ENCODE peak calls at places on chromosomes 6 and 20, in four cellular contexts. One of them, this sample, is unnamed.
A peak's percentile ranks its signal among the peaks of the same experiment; 100 is the strongest.

GRCh38 chr20:17808357-17808756 is 108.6 kb downstream of the BANF2 start:
- DNase-seq in GM10248: no peak
- DNase-seq in HEK293T: no peak
- DNase-seq in activated CD8-positive, alpha-beta memory T cell treated with anti-CD3 and anti-CD28 coated beads for 48 hours: no peak
- DNase-seq in this sample: no peak

GRCh38 chr6:150775400-150775799 is 90.1 kb upstream of the MTHFD1L start:
- DNase-seq in activated CD8-positive, alpha-beta memory T cell treated with anti-CD3 and anti-CD28 coated beads for 48 hours: no peak
- DNase-seq in HEK293T: no peak
- DNase-seq in GM10248: no peak
- DNase-seq in this sample: no peak

GRCh38 chr20:57126481-57127092 is 139.9 kb downstream of the BMP7 start:
- DNase-seq in HEK293T: no peak
- DNase-seq in activated CD8-positive, alpha-beta memory T cell treated with anti-CD3 and anti-CD28 coated beads for 48 hours: no peak
- DNase-seq in GM10248: no peak
- DNase-seq in this sample: no peak

GRCh38 chr20:46365483-46366215 is 40.8 kb downstream of the ELMO2 start:
- DNase-seq in GM10248: no peak
- DNase-seq in activated CD8-positive, alpha-beta memory T cell treated with anti-CD3 and anti-CD28 coated beads for 48 hours: no peak
- DNase-seq in HEK293T: no peak
- DNase-seq in this sample: no peak

GRCh38 chr6:119273799-119274595 is 75.6 kb downstream of the MAN1A1 start:
- DNase-seq in activated CD8-positive, alpha-beta memory T cell treated with anti-CD3 and anti-CD28 coated beads for 48 hours: no peak
- DNase-seq in GM10248: no peak
- DNase-seq in HEK293T: no peak
- DNase-seq in this sample: no peak

GRCh38 chr20:47698142-47698541 is 87.1 kb downstream of the SULF2 start:
- DNase-seq in GM10248: no peak
- DNase-seq in HEK293T: no peak
- DNase-seq in activated CD8-positive, alpha-beta memory T cell treated with anti-CD3 and anti-CD28 coated beads for 48 hours: no peak
- DNase-seq in this sample: no peak

GRCh38 chr20:49870261-49870660 is 45.1 kb downstream of the SPATA2 start:
- DNase-seq in GM10248: no peak
- DNase-seq in HEK293T: no peak
- DNase-seq in activated CD8-positive, alpha-beta memory T cell treated with anti-CD3 and anti-CD28 coated beads for 48 hours: no peak
- DNase-seq in this sample: no peak

GRCh38 chr6:18047406-18047805 is 60.0 kb upstream of the KIF13A start:
- DNase-seq in HEK293T: no peak
- DNase-seq in activated CD8-positive, alpha-beta memory T cell treated with anti-CD3 and anti-CD28 coated beads for 48 hours: no peak
- DNase-seq in GM10248: no peak
- DNase-seq in this sample: no peak

GRCh38 chr6:130900913-130901312 is 73.7 kb downstream of the SMLR1 start:
- DNase-seq in activated CD8-positive, alpha-beta memory T cell treated with anti-CD3 and anti-CD28 coated beads for 48 hours: no peak
- DNase-seq in HEK293T: no peak
- DNase-seq in GM10248: no peak
- DNase-seq in this sample: no peak

GRCh38 chr20:43653966-43654365 is 12.9 kb upstream of the MYBL2 start:
- DNase-seq in GM10248: no peak
- DNase-seq in HEK293T: no peak
- DNase-seq in activated CD8-positive, alpha-beta memory T cell treated with anti-CD3 and anti-CD28 coated beads for 48 hours: no peak
- DNase-seq in this sample: no peak

GRCh38 chr6:3489961-3490621 is 33.2 kb upstream of the SLC22A23 start:
- DNase-seq in HEK293T: no peak
- DNase-seq in activated CD8-positive, alpha-beta memory T cell treated with anti-CD3 and anti-CD28 coated beads for 48 hours: no peak
- DNase-seq in GM10248: no peak
- DNase-seq in this sample: no peak

GRCh38 chr20:33667245-33668086 is 723 bp downstream of the ACTL10 start:
- DNase-seq in activated CD8-positive, alpha-beta memory T cell treated with anti-CD3 and anti-CD28 coated beads for 48 hours: no peak
- DNase-seq in HEK293T: no peak
- DNase-seq in GM10248: peak; percentile 39
- DNase-seq in this sample: no peak

GRCh38 chr20:49344975-49345374 is 67.1 kb upstream of the ZNFX1 start:
- DNase-seq in HEK293T: no peak
- DNase-seq in activated CD8-positive, alpha-beta memory T cell treated with anti-CD3 and anti-CD28 coated beads for 48 hours: no peak
- DNase-seq in GM10248: no peak
- DNase-seq in this sample: no peak

GRCh38 chr6:119881416-119881815 is 531.9 kb upstream of the MAN1A1 start:
- DNase-seq in GM10248: no peak
- DNase-seq in HEK293T: no peak
- DNase-seq in activated CD8-positive, alpha-beta memory T cell treated with anti-CD3 and anti-CD28 coated beads for 48 hours: no peak
- DNase-seq in this sample: no peak

GRCh38 chr20:32764000-32764960 is 2.1 kb downstream of the DNMT3B start:
- DNase-seq in GM10248: no peak
- DNase-seq in HEK293T: no peak
- DNase-seq in activated CD8-positive, alpha-beta memory T cell treated with anti-CD3 and anti-CD28 coated beads for 48 hours: no peak
- DNase-seq in this sample: no peak

GRCh38 chr6:40586800-40587201 is 363 bp downstream of the LRFN2 start:
- DNase-seq in activated CD8-positive, alpha-beta memory T cell treated with anti-CD3 and anti-CD28 coated beads for 48 hours: no peak
- DNase-seq in HEK293T: no peak
- DNase-seq in GM10248: no peak
- DNase-seq in this sample: no peak

GRCh38 chr6:157561037-157561790 is 180.2 kb downstream of the ZDHHC14 start:
- DNase-seq in activated CD8-positive, alpha-beta memory T cell treated with anti-CD3 and anti-CD28 coated beads for 48 hours: no peak
- DNase-seq in HEK293T: no peak
- DNase-seq in GM10248: peak; percentile 46
- DNase-seq in this sample: no peak

GRCh38 chr6:132400641-132401119 is 595 bp downstream of the MOXD1 start:
- DNase-seq in GM10248: no peak
- DNase-seq in HEK293T: no peak
- DNase-seq in activated CD8-positive, alpha-beta memory T cell treated with anti-CD3 and anti-CD28 coated beads for 48 hours: no peak
- DNase-seq in this sample: no peak

GRCh38 chr6:36771145-36771544 is 68.1 kb downstream of the CPNE5 start:
- DNase-seq in GM10248: no peak
- DNase-seq in HEK293T: no peak
- DNase-seq in activated CD8-positive, alpha-beta memory T cell treated with anti-CD3 and anti-CD28 coated beads for 48 hours: no peak
- DNase-seq in this sample: no peak

GRCh38 chr20:3174442-3175263 is 1.3 kb upstream of the LZTS3 start:
- DNase-seq in GM10248: no peak
- DNase-seq in HEK293T: no peak
- DNase-seq in activated CD8-positive, alpha-beta memory T cell treated with anti-CD3 and anti-CD28 coated beads for 48 hours: no peak
- DNase-seq in this sample: no peak

GRCh38 chr6:49463612-49463967 is 420 bp downstream of the CENPQ start:
- DNase-seq in HEK293T: no peak
- DNase-seq in activated CD8-positive, alpha-beta memory T cell treated with anti-CD3 and anti-CD28 coated beads for 48 hours: no peak
- DNase-seq in GM10248: no peak
- DNase-seq in this sample: no peak

GRCh38 chr6:125784365-125784764 is 6.4 kb upstream of the NCOA7 start:
- DNase-seq in HEK293T: no peak
- DNase-seq in GM10248: no peak
- DNase-seq in activated CD8-positive, alpha-beta memory T cell treated with anti-CD3 and anti-CD28 coated beads for 48 hours: no peak
- DNase-seq in this sample: no peak

GRCh38 chr6:167951781-167952511 is 45.5 kb upstream of the KIF25 start:
- DNase-seq in GM10248: no peak
- DNase-seq in activated CD8-positive, alpha-beta memory T cell treated with anti-CD3 and anti-CD28 coated beads for 48 hours: no peak
- DNase-seq in HEK293T: no peak
- DNase-seq in this sample: no peak

GRCh38 chr20:3887870-3888614 is 1.1 kb upstream of the PANK2 start:
- DNase-seq in activated CD8-positive, alpha-beta memory T cell treated with anti-CD3 and anti-CD28 coated beads for 48 hours: no peak
- DNase-seq in GM10248: no peak
- DNase-seq in HEK293T: no peak
- DNase-seq in this sample: no peak

GRCh38 chr6:170025341-170026271 is 265.3 kb downstream of the DLL1 start:
- DNase-seq in HEK293T: no peak
- DNase-seq in activated CD8-positive, alpha-beta memory T cell treated with anti-CD3 and anti-CD28 coated beads for 48 hours: no peak
- DNase-seq in GM10248: no peak
- DNase-seq in this sample: no peak

GRCh38 chr20:62215020-62215990 is 4.8 kb downstream of the HRH3 start:
- DNase-seq in activated CD8-positive, alpha-beta memory T cell treated with anti-CD3 and anti-CD28 coated beads for 48 hours: no peak
- DNase-seq in GM10248: no peak
- DNase-seq in HEK293T: no peak
- DNase-seq in this sample: no peak

GRCh38 chr6:158033751-158034702 is 52.4 kb downstream of the SYNJ2 start:
- DNase-seq in GM10248: no peak
- DNase-seq in HEK293T: no peak
- DNase-seq in activated CD8-positive, alpha-beta memory T cell treated with anti-CD3 and anti-CD28 coated beads for 48 hours: no peak
- DNase-seq in this sample: no peak

GRCh38 chr6:41505084-41506049 is 40.8 kb upstream of the FOXP4 start:
- DNase-seq in HEK293T: no peak
- DNase-seq in activated CD8-positive, alpha-beta memory T cell treated with anti-CD3 and anti-CD28 coated beads for 48 hours: no peak
- DNase-seq in GM10248: peak; percentile 78
- DNase-seq in this sample: no peak

GRCh38 chr6:149059557-149059956 is 258.0 kb upstream of the TAB2 start:
- DNase-seq in HEK293T: no peak
- DNase-seq in GM10248: no peak
- DNase-seq in activated CD8-positive, alpha-beta memory T cell treated with anti-CD3 and anti-CD28 coated beads for 48 hours: no peak
- DNase-seq in this sample: no peak

GRCh38 chr6:39266375-39266774 is 37.1 kb upstream of the KCNK5 start:
- DNase-seq in activated CD8-positive, alpha-beta memory T cell treated with anti-CD3 and anti-CD28 coated beads for 48 hours: no peak
- DNase-seq in HEK293T: no peak
- DNase-seq in GM10248: no peak
- DNase-seq in this sample: no peak

GRCh38 chr6:25743868-25744267 is 10.7 kb upstream of the SLC17A4 start:
- DNase-seq in HEK293T: no peak
- DNase-seq in activated CD8-positive, alpha-beta memory T cell treated with anti-CD3 and anti-CD28 coated beads for 48 hours: no peak
- DNase-seq in GM10248: no peak
- DNase-seq in this sample: no peak

GRCh38 chr6:115753446-115753845 is 307.2 kb downstream of the FRK start:
- DNase-seq in activated CD8-positive, alpha-beta memory T cell treated with anti-CD3 and anti-CD28 coated beads for 48 hours: no peak
- DNase-seq in HEK293T: no peak
- DNase-seq in GM10248: no peak
- DNase-seq in this sample: no peak

GRCh38 chr6:45105170-45105820 is 222.8 kb upstream of the RUNX2 start:
- DNase-seq in GM10248: no peak
- DNase-seq in HEK293T: no peak
- DNase-seq in activated CD8-positive, alpha-beta memory T cell treated with anti-CD3 and anti-CD28 coated beads for 48 hours: no peak
- DNase-seq in this sample: no peak

GRCh38 chr6:40328376-40328987 is 258.7 kb downstream of the LRFN2 start:
- DNase-seq in activated CD8-positive, alpha-beta memory T cell treated with anti-CD3 and anti-CD28 coated beads for 48 hours: no peak
- DNase-seq in GM10248: no peak
- DNase-seq in HEK293T: peak; percentile 47
- DNase-seq in this sample: peak; percentile 87

GRCh38 chr20:37095108-37095608 is 639 bp downstream of the RBL1 start:
- DNase-seq in GM10248: peak; percentile 41
- DNase-seq in HEK293T: peak; percentile 30
- DNase-seq in activated CD8-positive, alpha-beta memory T cell treated with anti-CD3 and anti-CD28 coated beads for 48 hours: no peak
- DNase-seq in this sample: no peak

GRCh38 chr6:106360410-106360988 is at the start of gene CRYBG1:
- DNase-seq in activated CD8-positive, alpha-beta memory T cell treated with anti-CD3 and anti-CD28 coated beads for 48 hours: peak; percentile 63
- DNase-seq in HEK293T: peak; percentile 86
- DNase-seq in GM10248: peak; percentile 85
- DNase-seq in this sample: peak; percentile 68

GRCh38 chr6:14540276-14540675 is 422.7 kb downstream of the CD83 start:
- DNase-seq in HEK293T: no peak
- DNase-seq in GM10248: no peak
- DNase-seq in activated CD8-positive, alpha-beta memory T cell treated with anti-CD3 and anti-CD28 coated beads for 48 hours: no peak
- DNase-seq in this sample: no peak

GRCh38 chr6:7138921-7139358 is 31.2 kb downstream of the RREB1 start:
- DNase-seq in activated CD8-positive, alpha-beta memory T cell treated with anti-CD3 and anti-CD28 coated beads for 48 hours: no peak
- DNase-seq in GM10248: no peak
- DNase-seq in HEK293T: no peak
- DNase-seq in this sample: no peak